ENCODE peak calls at places on chromosomes 7 and 10, in seven cellular contexts. I is fibroblast of lung, L is AG04449, Q is lower lobe of right lung, K is BJ, M is mucosa of descending colon, N is GM12865. B is an unnamed sample.

GRCh38 chr7:142104550-142105527 is 6.7 kb upstream of the MGAM2 start:
- DNase-seq in M (peak; percentile 56), I (no peak), K (no peak), N (no peak), Q (no peak), L (no peak), B (no peak)

GRCh38 chr10:93059975-93060886 is at the start of gene CYP26C1:
- DNase-seq in L (no peak), N (no peak), Q (no peak), I (no peak), M (no peak), K (no peak), B (no peak)

GRCh38 chr10:113301342-113301984 is 251.4 kb upstream of the HABP2 start:
- DNase-seq in N (no peak), M (no peak), L (no peak), I (no peak), Q (no peak), K (no peak), B (no peak)

GRCh38 chr7:19114591-19114855 is 2.9 kb downstream of the TWIST1 start:
- DNase-seq in I (peak; percentile 38), N (no peak), M (no peak), K (no peak), Q (no peak), L (no peak), B (no peak)

GRCh38 chr10:11757452-11757819 is 15.3 kb downstream of the ECHDC3 start:
- DNase-seq in N (peak; percentile 61), Q (no peak), L (peak; percentile 29), I (peak; percentile 94), M (peak; percentile 45), K (peak; percentile 34), B (peak; percentile 83)

GRCh38 chr10:113068178-113068890 is 118.3 kb downstream of the TCF7L2 start:
- DNase-seq in N (no peak), K (no peak), L (no peak), I (no peak), Q (no peak), M (no peak), B (no peak)

GRCh38 chr7:39228946-39229345 is 251.2 kb downstream of the POU6F2 start:
- DNase-seq in Q (no peak), L (peak; percentile 54), K (peak; percentile 66), M (no peak), N (no peak), I (no peak), B (peak; percentile 36)

GRCh38 chr7:124440081-124440480 is 325.5 kb downstream of the GPR37 start:
- DNase-seq in Q (no peak), L (no peak), N (no peak), K (no peak), I (peak; percentile 58), M (no peak), B (peak; percentile 38)

GRCh38 chr7:22672892-22673637 is 53.9 kb upstream of the IL6 start:
- DNase-seq in I (no peak), M (no peak), N (peak; percentile 71), L (no peak), Q (no peak), K (no peak), B (peak; percentile 57)

GRCh38 chr10:80413152-80413996 is 5.0 kb downstream of the PRXL2A start:
- DNase-seq in N (no peak), M (peak; percentile 10), K (peak; percentile 9), I (peak; percentile 76), L (peak; percentile 19), Q (no peak), B (peak; percentile 60)

GRCh38 chr10:26157734-26158133 is 58.8 kb upstream of the GAD2 start:
- DNase-seq in I (no peak), Q (no peak), L (no peak), K (no peak), M (no peak), N (no peak), B (no peak)

GRCh38 chr10:31757374-31757773 is 171.3 kb downstream of the ARHGAP12 start:
- DNase-seq in M (no peak), I (no peak), N (no peak), Q (no peak), L (no peak), K (no peak), B (peak; percentile 19)

GRCh38 chr10:63273575-63273974 is 140.4 kb downstream of the NRBF2 start:
- DNase-seq in M (no peak), L (no peak), Q (no peak), N (peak; percentile 28), K (no peak), I (no peak), B (no peak)

GRCh38 chr10:7826971-7827370 is 8.7 kb downstream of the TAF3 start:
- DNase-seq in K (no peak), L (no peak), Q (no peak), N (no peak), M (no peak), I (peak; percentile 34), B (peak; percentile 61)

GRCh38 chr10:110547139-110547761 is 20.2 kb upstream of the SMC3 start:
- DNase-seq in M (no peak), I (peak; percentile 82), K (no peak), N (peak; percentile 67), Q (no peak), L (no peak), B (peak; percentile 72)

GRCh38 chr7:76011437-76011836 is 17.0 kb upstream of the TMEM120A start:
- DNase-seq in I (peak; percentile 93), Q (no peak), K (peak; percentile 45), M (no peak), N (no peak), L (peak; percentile 55), B (peak; percentile 56)

GRCh38 chr10:48491422-48492139 is 113.3 kb downstream of the ARHGAP22 start:
- DNase-seq in N (no peak), M (no peak), I (no peak), Q (no peak), L (no peak), K (no peak), B (no peak)

GRCh38 chr10:96450514-96451207 is 63.1 kb downstream of the TLL2 start:
- DNase-seq in L (no peak), Q (no peak), N (no peak), I (no peak), K (no peak), M (peak; percentile 10), B (no peak)

GRCh38 chr10:8586504-8586903 is 532.0 kb downstream of the GATA3 start:
- DNase-seq in L (no peak), N (no peak), M (no peak), I (no peak), Q (no peak), K (no peak), B (no peak)

GRCh38 chr10:4652111-4653010 is 173.6 kb upstream of the AKR1E2 start:
- DNase-seq in N (peak; percentile 43), L (no peak), M (no peak), Q (no peak), K (no peak), I (no peak), B (no peak)

GRCh38 chr10:67079126-67079525 is 153.3 kb downstream of the LRRTM3 start:
- DNase-seq in Q (no peak), L (no peak), K (no peak), M (no peak), I (peak; percentile 10), N (no peak), B (no peak)

GRCh38 chr7:79968894-79969293 is 165.7 kb upstream of the GNAI1 start:
- DNase-seq in M (no peak), Q (no peak), L (no peak), K (no peak), N (no peak), I (no peak), B (no peak)

GRCh38 chr10:17023386-17024298 is 106.0 kb downstream of the CUBN start:
- DNase-seq in K (peak; percentile 97), I (peak; percentile 97), M (peak; percentile 68), Q (no peak), L (peak; percentile 95), N (peak; percentile 92), B (peak; percentile 99)

GRCh38 chr10:110355922-110356627 is 51.4 kb upstream of the SMNDC1 start:
- DNase-seq in N (peak; percentile 72), M (peak; percentile 29), Q (no peak), I (no peak), L (no peak), K (no peak), B (no peak)

GRCh38 chr10:114471906-114472873 is 67.9 kb upstream of the AFAP1L2 start:
- DNase-seq in I (no peak), M (peak; percentile 52), K (no peak), Q (no peak), L (no peak), N (no peak), B (no peak)

GRCh38 chr7:19051767-19052375 is 65.6 kb downstream of the TWIST1 start:
- DNase-seq in K (no peak), Q (no peak), N (peak; percentile 45), I (peak; percentile 54), L (no peak), M (peak; percentile 65), B (peak; percentile 23)

DNA sequence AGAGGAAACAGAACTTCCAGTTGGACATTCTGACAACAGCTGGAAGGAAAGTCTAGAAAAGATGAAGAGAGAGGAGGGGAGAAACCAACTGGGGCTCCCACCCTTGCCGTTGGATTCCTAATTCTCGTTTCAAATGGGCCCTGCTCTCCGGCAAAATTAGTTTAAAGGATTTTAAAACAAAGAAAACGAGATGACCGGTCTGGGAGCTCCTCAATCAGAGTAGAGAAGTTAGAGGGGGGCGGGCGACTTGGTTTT is 1.5 kb upstream of the EN2 start:
- DNase-seq in Q (no peak), I (no peak), M (no peak), N (no peak), K (no peak), L (no peak), B (no peak)
- H3K4me3 ChIP-seq in Q (peak overlapping the region; percentile 47), I (no peak overlapping the region), M (no peak overlapping the region), N (no peak overlapping the region), K (no peak overlapping the region), L (no peak overlapping the region), B (no peak overlapping the region)

GRCh38 chr7:151063212-151063561 is 3.8 kb downstream of the SLC4A2 start:
- DNase-seq in M (peak; percentile 38), L (no peak), K (no peak), Q (no peak), I (peak; percentile 64), N (no peak), B (peak; percentile 44)
- H3K4me3 ChIP-seq in M (no peak overlapping the region), L (no peak overlapping the region), K (peak overlapping the region; percentile 6), Q (peak overlapping the region; percentile 37), I (no peak overlapping the region), N (no peak overlapping the region), B (no peak overlapping the region)

GRCh38 chr10:24501312-24501711 is 222.4 kb downstream of the ARHGAP21 start:
- DNase-seq in L (no peak), N (no peak), M (no peak), I (no peak), K (no peak), Q (no peak), B (no peak)
- H3K4me3 ChIP-seq in L (no peak overlapping the region), N (no peak overlapping the region), M (no peak overlapping the region), I (no peak overlapping the region), K (no peak overlapping the region), Q (no peak overlapping the region), B (no peak overlapping the region)

GRCh38 chr10:118017071-118017740 is 29.5 kb downstream of the RAB11FIP2 start:
- DNase-seq in M (no peak), Q (no peak), K (no peak), L (no peak), N (no peak), I (no peak), B (no peak)

GRCh38 chr10:118020365-118020764 is 26.4 kb downstream of the RAB11FIP2 start:
- DNase-seq in L (no peak), N (no peak), M (no peak), Q (no peak), K (no peak), I (no peak), B (no peak)

GRCh38 chr10:118013078-118013568 is 33.6 kb downstream of the RAB11FIP2 start:
- DNase-seq in I (no peak), K (no peak), N (no peak), M (no peak), L (no peak), Q (no peak), B (no peak)

GRCh38 chr10:118017850-118018249 is 28.9 kb downstream of the RAB11FIP2 start:
- DNase-seq in L (no peak), N (no peak), K (no peak), I (no peak), Q (peak; percentile 36), M (no peak), B (no peak)
- H3K4me3 ChIP-seq in L (no peak overlapping the region), N (no peak overlapping the region), K (no peak overlapping the region), I (no peak overlapping the region), Q (no peak overlapping the region), M (no peak overlapping the region), B (no peak overlapping the region)

B was measured in astrocyte of the spinal cord.